ENCODE peak calls at places on chromosome 19, in eight cellular contexts. One of them, this sample, is unnamed.

GRCh38 chr19:8251025-8251472 is 41.9 kb downstream of the CERS4 start:
- DNase-seq in hepatocyte: peak; percentile 28
- DNase-seq in fibroblast of villous mesenchyme: peak; percentile 8
- DNase-seq in K562: no peak
- DNase-seq in brain microvascular endothelial cell: no peak
- DNase-seq in progenitor cell of endocrine pancreas: no peak
- DNase-seq in coronary artery: peak; percentile 81
- DNase-seq in kidney: no peak
- DNase-seq in this sample: no peak

GRCh38 chr19:10670876-10671804 is 17.0 kb downstream of the ILF3 start:
- DNase-seq in hepatocyte: no peak
- DNase-seq in fibroblast of villous mesenchyme: no peak
- DNase-seq in K562: no peak
- DNase-seq in brain microvascular endothelial cell: no peak
- DNase-seq in progenitor cell of endocrine pancreas: no peak
- DNase-seq in coronary artery: no peak
- DNase-seq in kidney: no peak
- DNase-seq in this sample: no peak

GRCh38 chr19:33293255-33294057 is 8.9 kb downstream of the CEBPA start:
- DNase-seq in hepatocyte: peak; percentile 80
- DNase-seq in fibroblast of villous mesenchyme: peak; percentile 83
- DNase-seq in K562: peak; percentile 31
- DNase-seq in brain microvascular endothelial cell: peak; percentile 59
- DNase-seq in progenitor cell of endocrine pancreas: no peak
- DNase-seq in coronary artery: no peak
- DNase-seq in kidney: peak; percentile 79
- DNase-seq in this sample: no peak

GRCh38 chr19:29858000-29858596 is 46.3 kb downstream of the CCNE1 start:
- DNase-seq in hepatocyte: peak; percentile 79
- DNase-seq in fibroblast of villous mesenchyme: no peak
- DNase-seq in K562: peak; percentile 76
- DNase-seq in brain microvascular endothelial cell: no peak
- DNase-seq in progenitor cell of endocrine pancreas: peak; percentile 53
- DNase-seq in coronary artery: no peak
- DNase-seq in kidney: no peak
- DNase-seq in this sample: no peak

GRCh38 chr19:31350033-31350692 is 927 bp upstream of the TSHZ3 start:
- DNase-seq in hepatocyte: peak; percentile 52
- DNase-seq in fibroblast of villous mesenchyme: peak; percentile 39
- DNase-seq in K562: peak; percentile 51
- DNase-seq in brain microvascular endothelial cell: no peak
- DNase-seq in progenitor cell of endocrine pancreas: no peak
- DNase-seq in coronary artery: peak; percentile 84
- DNase-seq in kidney: peak; percentile 81
- DNase-seq in this sample: peak; percentile 43

GRCh38 chr19:12967907-12968306 is 1.5 kb upstream of the DAND5 start:
- DNase-seq in hepatocyte: no peak
- DNase-seq in fibroblast of villous mesenchyme: no peak
- DNase-seq in K562: no peak
- DNase-seq in brain microvascular endothelial cell: no peak
- DNase-seq in progenitor cell of endocrine pancreas: no peak
- DNase-seq in coronary artery: no peak
- DNase-seq in kidney: no peak
- DNase-seq in this sample: no peak

GRCh38 chr19:40445945-40446784 is 2.0 kb upstream of the SERTAD3 start:
- DNase-seq in hepatocyte: peak; percentile 87
- DNase-seq in fibroblast of villous mesenchyme: peak; percentile 14
- DNase-seq in K562: peak; percentile 59
- DNase-seq in brain microvascular endothelial cell: no peak
- DNase-seq in progenitor cell of endocrine pancreas: no peak
- DNase-seq in coronary artery: no peak
- DNase-seq in kidney: peak; percentile 77
- DNase-seq in this sample: no peak

GRCh38 chr19:18541992-18542935 is 1.1 kb downstream of the FKBP8 start:
- DNase-seq in hepatocyte: no peak
- DNase-seq in fibroblast of villous mesenchyme: no peak
- DNase-seq in K562: peak; percentile 16
- DNase-seq in brain microvascular endothelial cell: no peak
- DNase-seq in progenitor cell of endocrine pancreas: no peak
- DNase-seq in coronary artery: no peak
- DNase-seq in kidney: no peak
- DNase-seq in this sample: no peak

GRCh38 chr19:38247126-38247525 is 9.0 kb downstream of the PPP1R14A start:
- DNase-seq in hepatocyte: no peak
- DNase-seq in fibroblast of villous mesenchyme: no peak
- DNase-seq in K562: no peak
- DNase-seq in brain microvascular endothelial cell: no peak
- DNase-seq in progenitor cell of endocrine pancreas: no peak
- DNase-seq in coronary artery: no peak
- DNase-seq in kidney: no peak
- DNase-seq in this sample: no peak

GRCh38 chr19:13037161-13037560 is 41.9 kb downstream of the NFIX start:
- DNase-seq in hepatocyte: no peak
- DNase-seq in fibroblast of villous mesenchyme: peak; percentile 76
- DNase-seq in K562: no peak
- DNase-seq in brain microvascular endothelial cell: peak; percentile 74
- DNase-seq in progenitor cell of endocrine pancreas: no peak
- DNase-seq in coronary artery: no peak
- DNase-seq in kidney: no peak
- DNase-seq in this sample: no peak

GRCh38 chr19:41960973-41961372 is 1.9 kb upstream of the RABAC1 start:
- DNase-seq in hepatocyte: no peak
- DNase-seq in fibroblast of villous mesenchyme: no peak
- DNase-seq in K562: no peak
- DNase-seq in brain microvascular endothelial cell: no peak
- DNase-seq in progenitor cell of endocrine pancreas: no peak
- DNase-seq in coronary artery: no peak
- DNase-seq in kidney: no peak
- DNase-seq in this sample: no peak

GRCh38 chr19:41969196-41969595 is 10.1 kb upstream of the RABAC1 start:
- DNase-seq in hepatocyte: no peak
- DNase-seq in fibroblast of villous mesenchyme: no peak
- DNase-seq in K562: no peak
- DNase-seq in brain microvascular endothelial cell: no peak
- DNase-seq in progenitor cell of endocrine pancreas: no peak
- DNase-seq in coronary artery: no peak
- DNase-seq in kidney: no peak
- DNase-seq in this sample: no peak

GRCh38 chr19:41967056-41967783 is 8.1 kb upstream of the RABAC1 start:
- DNase-seq in hepatocyte: no peak
- DNase-seq in fibroblast of villous mesenchyme: no peak
- DNase-seq in K562: no peak
- DNase-seq in brain microvascular endothelial cell: no peak
- DNase-seq in progenitor cell of endocrine pancreas: no peak
- DNase-seq in coronary artery: no peak
- DNase-seq in kidney: no peak
- DNase-seq in this sample: no peak

GRCh38 chr19:41968751-41969150 is 9.6 kb upstream of the RABAC1 start:
- DNase-seq in hepatocyte: no peak
- DNase-seq in fibroblast of villous mesenchyme: no peak
- DNase-seq in K562: no peak
- DNase-seq in brain microvascular endothelial cell: no peak
- DNase-seq in progenitor cell of endocrine pancreas: no peak
- DNase-seq in coronary artery: no peak
- DNase-seq in kidney: no peak
- DNase-seq in this sample: no peak

GRCh38 chr19:41965127-41965526 is 6.0 kb upstream of the RABAC1 start:
- DNase-seq in hepatocyte: no peak
- DNase-seq in fibroblast of villous mesenchyme: no peak
- DNase-seq in K562: no peak
- DNase-seq in brain microvascular endothelial cell: no peak
- DNase-seq in progenitor cell of endocrine pancreas: no peak
- DNase-seq in coronary artery: no peak
- DNase-seq in kidney: no peak
- DNase-seq in this sample: no peak
- TF ChIP-seq CTCF in hepatocyte: no peak
- TF ChIP-seq CTCF in fibroblast of villous mesenchyme: no peak
- TF ChIP-seq CTCF in K562: no peak
- TF ChIP-seq CTCF in brain microvascular endothelial cell: no peak
- TF ChIP-seq CTCF in progenitor cell of endocrine pancreas: no peak
- TF ChIP-seq CTCF in coronary artery: no peak
- TF ChIP-seq CTCF in kidney: no peak
- TF ChIP-seq CTCF in this sample: no peak

DNA sequence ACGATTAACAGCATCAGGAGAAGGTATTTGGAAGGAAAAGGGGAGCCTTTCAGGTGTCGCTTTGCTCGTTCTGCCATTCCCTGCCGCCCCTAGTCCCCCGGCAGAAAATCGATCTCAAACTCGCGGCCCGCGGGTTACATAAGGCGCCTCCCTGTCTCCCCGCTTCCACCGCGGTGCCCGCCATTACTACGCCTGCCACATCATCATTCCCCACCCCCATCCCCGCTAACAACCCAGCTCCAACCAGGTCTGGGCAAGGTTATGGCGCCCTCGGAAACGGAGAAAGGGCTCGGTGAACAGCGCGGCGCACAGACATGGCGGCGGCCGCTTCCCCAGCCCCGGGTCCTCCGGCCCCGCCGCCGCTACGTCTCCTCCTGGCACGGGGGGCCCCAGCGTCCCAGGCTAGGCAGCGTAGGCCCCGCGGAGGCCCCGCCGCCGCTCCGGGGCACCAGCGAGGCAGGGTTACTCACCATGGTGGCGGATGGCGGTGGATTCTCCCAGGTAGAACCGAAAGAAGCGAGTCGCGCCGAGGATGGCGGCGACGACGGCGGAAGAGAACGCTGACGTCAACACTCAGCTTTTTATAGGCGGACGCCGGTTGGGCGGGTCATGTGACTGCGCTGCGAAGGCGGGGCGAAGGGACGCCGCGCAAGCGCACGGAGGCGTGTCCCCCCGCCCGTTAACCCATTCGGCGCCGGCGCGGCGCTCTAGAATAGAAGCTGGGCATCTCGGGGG is at the start of gene EEF2:
- DNase-seq in hepatocyte: peak; percentile 96
- DNase-seq in fibroblast of villous mesenchyme: peak; percentile 89
- DNase-seq in K562: peak; percentile 92
- DNase-seq in brain microvascular endothelial cell: peak; percentile 64
- DNase-seq in progenitor cell of endocrine pancreas: peak; percentile 86
- DNase-seq in coronary artery: peak; percentile 92
- DNase-seq in kidney: peak; percentile 97
- DNase-seq in this sample: peak; percentile 94
- TF ChIP-seq CTCF in hepatocyte: no peak
- TF ChIP-seq CTCF in fibroblast of villous mesenchyme: no peak
- TF ChIP-seq CTCF in K562: no peak
- TF ChIP-seq CTCF in brain microvascular endothelial cell: no peak
- TF ChIP-seq CTCF in progenitor cell of endocrine pancreas: no peak
- TF ChIP-seq CTCF in coronary artery: no peak
- TF ChIP-seq CTCF in kidney: peak; percentile 10
- TF ChIP-seq CTCF in this sample: no peak

DNA sequence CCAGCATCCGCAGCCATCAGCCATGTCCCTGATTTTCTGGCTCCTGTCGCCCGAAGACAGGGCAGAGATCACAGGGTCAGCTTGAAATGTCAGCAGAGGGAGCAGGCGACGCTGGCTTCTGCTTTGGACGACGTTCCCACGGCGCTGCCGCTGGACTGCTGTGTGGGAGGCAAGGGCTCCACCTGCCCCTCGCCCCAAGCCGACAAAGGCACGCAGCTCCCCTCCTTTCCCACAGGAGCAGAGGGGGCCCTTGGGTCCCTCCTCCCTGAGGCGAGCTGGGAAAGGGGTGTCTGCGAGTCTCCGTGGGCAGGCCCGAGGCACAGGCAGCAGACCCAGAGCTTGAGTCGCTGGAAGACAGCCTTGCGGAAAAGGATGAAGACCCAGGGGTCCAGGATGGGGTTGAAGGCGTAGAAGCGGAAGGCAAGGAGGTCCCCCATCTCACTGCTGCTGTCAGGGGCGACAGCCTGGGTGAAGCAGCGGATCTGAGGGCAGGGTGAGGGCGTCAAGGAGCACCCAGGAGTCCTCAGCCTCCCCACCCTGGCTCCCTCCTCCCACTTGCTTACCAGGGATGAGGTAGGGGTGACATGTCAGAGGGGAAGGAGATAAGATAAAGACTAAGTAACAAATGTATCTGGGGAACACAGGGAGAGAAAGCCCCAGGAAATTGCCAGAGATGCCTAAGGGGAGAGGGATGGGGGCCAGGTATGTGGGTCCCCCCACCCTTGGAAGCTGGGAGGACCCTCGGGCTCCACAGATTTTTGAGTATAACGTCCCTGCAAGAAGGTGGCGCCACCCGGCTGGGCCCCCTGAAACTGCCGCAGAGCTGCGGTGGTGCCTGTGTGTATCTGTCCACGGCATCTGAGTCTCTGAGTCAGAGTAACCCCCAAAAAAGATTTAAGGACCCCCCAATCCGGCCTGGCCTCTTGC is 3.4 kb downstream of the PTGIR start:
- DNase-seq in hepatocyte: no peak
- DNase-seq in fibroblast of villous mesenchyme: peak; percentile 24
- DNase-seq in K562: no peak
- DNase-seq in brain microvascular endothelial cell: no peak
- DNase-seq in progenitor cell of endocrine pancreas: no peak
- DNase-seq in coronary artery: peak; percentile 79
- DNase-seq in kidney: no peak
- DNase-seq in this sample: no peak
- TF ChIP-seq CTCF in hepatocyte: peak; percentile 11
- TF ChIP-seq CTCF in fibroblast of villous mesenchyme: no peak
- TF ChIP-seq CTCF in K562: no peak
- TF ChIP-seq CTCF in brain microvascular endothelial cell: peak; percentile 33
- TF ChIP-seq CTCF in progenitor cell of endocrine pancreas: no peak
- TF ChIP-seq CTCF in coronary artery: no peak
- TF ChIP-seq CTCF in kidney: no peak
- TF ChIP-seq CTCF in this sample: peak; percentile 18

GRCh38 chr19:57191141-57192063 is at the start of gene ZNF264:
- DNase-seq in hepatocyte: peak; percentile 92
- DNase-seq in fibroblast of villous mesenchyme: peak; percentile 88
- DNase-seq in K562: peak; percentile 66
- DNase-seq in brain microvascular endothelial cell: peak; percentile 89
- DNase-seq in progenitor cell of endocrine pancreas: peak; percentile 70
- DNase-seq in coronary artery: peak; percentile 90
- DNase-seq in kidney: peak; percentile 97
- DNase-seq in this sample: peak; percentile 64
- TF ChIP-seq CTCF in hepatocyte: peak; percentile 21
- TF ChIP-seq CTCF in fibroblast of villous mesenchyme: no peak
- TF ChIP-seq CTCF in K562: no peak
- TF ChIP-seq CTCF in brain microvascular endothelial cell: no peak
- TF ChIP-seq CTCF in progenitor cell of endocrine pancreas: peak; percentile 30
- TF ChIP-seq CTCF in coronary artery: no peak
- TF ChIP-seq CTCF in kidney: no peak
- TF ChIP-seq CTCF in this sample: no peak

GRCh38 chr19:56547535-56547934 is 8.8 kb downstream of the ZFP28 start:
- DNase-seq in hepatocyte: no peak
- DNase-seq in fibroblast of villous mesenchyme: no peak
- DNase-seq in K562: peak; percentile 35
- DNase-seq in brain microvascular endothelial cell: no peak
- DNase-seq in progenitor cell of endocrine pancreas: no peak
- DNase-seq in coronary artery: no peak
- DNase-seq in kidney: no peak
- DNase-seq in this sample: no peak
- TF ChIP-seq CTCF in hepatocyte: no peak
- TF ChIP-seq CTCF in fibroblast of villous mesenchyme: no peak
- TF ChIP-seq CTCF in K562: peak; percentile 53
- TF ChIP-seq CTCF in brain microvascular endothelial cell: peak; percentile 39
- TF ChIP-seq CTCF in progenitor cell of endocrine pancreas: no peak
- TF ChIP-seq CTCF in coronary artery: no peak
- TF ChIP-seq CTCF in kidney: no peak
- TF ChIP-seq CTCF in this sample: no peak